ENCODE peak calls at places on chromosome 14, in five cellular contexts. E, Q, M, O and A are unnamed samples. For H3K36me3, the result is how much of the 10 kb centered on the place peaks cover.

GRCh38 chr14:64960762-64961276 is 11.3 kb downstream of the RAB15 start:
- DNase-seq in E (no peak), Q (no peak), M (no peak), O (no peak), A (no peak)

GRCh38 chr14:105694961-105695360 is 168.6 kb downstream of the TMEM121 start:
- DNase-seq in E (no peak), Q (no peak), M (no peak), O (no peak), A (no peak)

GRCh38 chr14:104972301-104973211 is 5.6 kb downstream of the AHNAK2 start:
- DNase-seq in E (peak), Q (peak), M (no peak), O (no peak), A (peak)

GRCh38 chr14:64692597-64693350 is 11.4 kb upstream of the PLEKHG3 start:
- DNase-seq in E (no peak), Q (no peak), M (no peak), O (no peak), A (peak)

GRCh38 chr14:98195256-98195655 is 1076.7 kb downstream of the BCL11B start:
- DNase-seq in E (no peak), Q (no peak), M (no peak), O (no peak), A (no peak)

GRCh38 chr14:90426031-90426540 is 29.3 kb downstream of the CALM1 start:
- DNase-seq in E (no peak), Q (no peak), M (no peak), O (no peak), A (no peak)

GRCh38 chr14:102835959-102836358 is 58.7 kb downstream of the TRAF3 start:
- DNase-seq in E (no peak), Q (no peak), M (no peak), O (no peak), A (no peak)

GRCh38 chr14:50577983-50578382 is 18.0 kb downstream of the ATL1 start:
- DNase-seq in E (no peak), Q (no peak), M (no peak), O (no peak), A (no peak)

GRCh38 chr14:99519931-99520421 is 38.8 kb downstream of the CCNK start:
- DNase-seq in E (no peak), Q (no peak), M (no peak), O (no peak), A (no peak)

GRCh38 chr14:36086629-36087380 is 89.7 kb downstream of the PTCSC3 start:
- DNase-seq in E (no peak), Q (no peak), M (no peak), O (no peak), A (peak)

GRCh38 chr14:105865904-105866840 is 339.8 kb downstream of the TMEM121 start:
- DNase-seq in E (no peak), Q (no peak), M (no peak), O (no peak), A (no peak)

GRCh38 chr14:105889666-105890473 is 363.5 kb downstream of the TMEM121 start:
- DNase-seq in E (no peak), Q (no peak), M (no peak), O (no peak), A (no peak)

GRCh38 chr14:29461131-29461530 is 466.5 kb downstream of the PRKD1 start:
- DNase-seq in E (no peak), Q (no peak), M (no peak), O (no peak), A (no peak)

GRCh38 chr14:79596531-79596930 is 614.8 kb downstream of the DIO2 start:
- DNase-seq in E (no peak), Q (no peak), M (no peak), O (no peak), A (peak)

DNA sequence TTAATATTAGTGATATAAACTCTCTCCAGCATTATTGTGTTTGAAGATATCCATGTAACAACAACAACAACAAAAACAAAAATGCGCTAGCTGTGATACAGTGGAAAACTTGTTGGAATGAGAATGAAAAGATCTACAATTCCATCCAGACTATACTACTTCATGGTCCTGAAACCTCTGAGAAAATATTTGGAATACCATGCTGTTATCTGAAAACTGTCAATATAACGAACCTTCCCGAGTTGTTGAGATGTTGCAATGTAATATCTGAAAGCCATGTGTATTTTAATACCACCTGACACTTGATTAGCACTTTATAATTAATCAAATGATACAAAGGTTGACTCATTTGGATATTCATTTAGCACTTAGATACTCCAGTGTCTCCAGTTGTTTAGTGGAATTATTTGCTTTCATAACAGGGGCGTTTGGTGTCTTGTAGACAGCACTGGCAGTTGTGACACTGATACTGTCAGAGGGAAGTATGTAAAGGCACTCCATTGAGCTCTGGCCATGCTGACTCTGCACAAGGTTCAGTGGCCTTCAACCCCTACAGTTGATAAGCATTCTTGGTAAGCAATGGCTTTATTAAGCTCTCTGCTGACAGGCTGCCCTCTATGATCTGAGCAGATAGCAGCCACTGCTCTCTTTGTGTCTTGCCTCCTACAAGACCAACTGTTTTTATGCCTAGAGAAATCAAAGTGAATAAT is 447.1 kb upstream of the SEL1L start:
- DNase-seq in E (no peak), Q (no peak), M (no peak), O (no peak), A (no peak)
- TF ChIP-seq EZH2 in E (no peak), Q (no peak), M (no peak), O (no peak), A (no peak)

GRCh38 chr14:54786816-54787215 is 115.8 kb downstream of the GCH1 start:
- DNase-seq in E (no peak), Q (no peak), M (no peak), O (peak), A (no peak)
- H3K36me3 ChIP-seq in E (half or more), Q (under half), M (under half), O (under half), A (under half)

GRCh38 chr14:73426877-73427276 is 31.5 kb downstream of the NUMB start:
- DNase-seq in E (peak), Q (no peak), M (no peak), O (no peak), A (peak)

GRCh38 chr14:73437206-73437605 is 21.1 kb downstream of the NUMB start:
- DNase-seq in E (no peak), Q (no peak), M (no peak), O (no peak), A (no peak)

GRCh38 chr14:73427516-73428264 is 30.7 kb downstream of the NUMB start:
- DNase-seq in E (peak), Q (no peak), M (no peak), O (no peak), A (no peak)

GRCh38 chr14:73428354-73428824 is 30.0 kb downstream of the NUMB start:
- DNase-seq in E (peak), Q (no peak), M (no peak), O (no peak), A (no peak)

GRCh38 chr14:73432124-73432523 is 26.2 kb downstream of the NUMB start:
- DNase-seq in E (no peak), Q (no peak), M (no peak), O (no peak), A (no peak)
- TF ChIP-seq EZH2 in E (no peak), Q (no peak), M (no peak), O (no peak), A (no peak)

GRCh38 chr14:24102357-24103048 is 8.4 kb downstream of the PCK2 start:
- DNase-seq in E (no peak), Q (no peak), M (no peak), O (no peak), A (no peak)
- H3K36me3 ChIP-seq in E (under half), Q (under half), M (under half), O (under half), A (half or more)

DNA sequence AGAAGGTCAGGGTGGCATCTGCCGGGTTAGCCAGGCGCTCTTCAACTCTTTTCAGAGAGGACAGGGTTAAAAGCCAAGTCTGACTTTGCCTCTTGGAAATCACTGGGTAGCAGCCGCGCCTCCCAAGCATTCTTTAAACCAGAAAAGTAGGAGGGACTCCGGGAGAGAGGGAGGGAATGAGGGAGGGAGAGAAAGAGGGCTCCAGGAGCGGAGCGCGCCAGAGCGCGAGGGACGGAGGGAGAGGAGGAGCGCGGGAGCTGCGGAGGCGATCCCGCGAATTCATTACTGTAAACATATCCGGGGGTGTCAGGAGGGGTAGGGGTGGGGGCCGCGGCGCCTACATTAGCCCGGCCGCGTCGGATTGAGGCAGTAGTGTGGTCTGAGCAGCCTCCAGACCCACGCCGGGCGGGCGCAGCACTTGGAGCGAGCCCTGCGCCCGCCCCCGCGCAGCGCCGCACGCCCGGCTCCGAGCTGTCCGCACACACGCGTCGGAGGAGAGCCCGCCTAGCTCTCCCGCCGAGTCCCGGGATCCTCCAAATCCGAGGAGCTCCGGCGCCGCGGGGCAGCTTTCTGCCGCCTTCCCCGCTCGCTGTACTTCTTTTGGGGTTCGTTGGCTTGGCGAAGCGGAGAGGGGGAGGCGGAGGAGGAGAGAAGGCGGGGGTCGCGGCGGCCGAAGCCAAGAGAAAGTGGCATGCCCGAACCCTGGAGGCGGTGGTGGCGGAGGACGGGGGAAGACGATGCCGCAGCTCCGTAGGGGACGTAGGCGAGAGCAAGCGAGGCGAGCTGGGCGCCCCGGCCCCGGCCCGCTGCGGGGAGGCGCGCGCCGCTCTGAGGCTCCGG is 3.3 kb downstream of the FLRT2 start:
- DNase-seq in E (peak), Q (peak), M (no peak), O (peak), A (peak)
- TF ChIP-seq EZH2 in E (no peak), Q (no peak), M (no peak), O (no peak), A (no peak)

GRCh38 chr14:21256539-21257394 is 12.5 kb downstream of the HNRNPC start:
- DNase-seq in E (no peak), Q (no peak), M (no peak), O (no peak), A (no peak)

GRCh38 chr14:21258194-21258888 is 10.9 kb downstream of the HNRNPC start:
- DNase-seq in E (no peak), Q (no peak), M (no peak), O (no peak), A (no peak)

GRCh38 chr14:21257395-21258193 is 11.6 kb downstream of the HNRNPC start:
- DNase-seq in E (no peak), Q (no peak), M (no peak), O (no peak), A (peak)

GRCh38 chr14:21261824-21262223 is 7.4 kb downstream of the HNRNPC start:
- DNase-seq in E (no peak), Q (no peak), M (no peak), O (no peak), A (no peak)

GRCh38 chr14:21258889-21259787 is 10.1 kb downstream of the HNRNPC start:
- DNase-seq in E (no peak), Q (no peak), M (no peak), O (no peak), A (no peak)
- H3K36me3 ChIP-seq in E (under half), Q (under half), M (under half), O (half or more), A (half or more)

DNA sequence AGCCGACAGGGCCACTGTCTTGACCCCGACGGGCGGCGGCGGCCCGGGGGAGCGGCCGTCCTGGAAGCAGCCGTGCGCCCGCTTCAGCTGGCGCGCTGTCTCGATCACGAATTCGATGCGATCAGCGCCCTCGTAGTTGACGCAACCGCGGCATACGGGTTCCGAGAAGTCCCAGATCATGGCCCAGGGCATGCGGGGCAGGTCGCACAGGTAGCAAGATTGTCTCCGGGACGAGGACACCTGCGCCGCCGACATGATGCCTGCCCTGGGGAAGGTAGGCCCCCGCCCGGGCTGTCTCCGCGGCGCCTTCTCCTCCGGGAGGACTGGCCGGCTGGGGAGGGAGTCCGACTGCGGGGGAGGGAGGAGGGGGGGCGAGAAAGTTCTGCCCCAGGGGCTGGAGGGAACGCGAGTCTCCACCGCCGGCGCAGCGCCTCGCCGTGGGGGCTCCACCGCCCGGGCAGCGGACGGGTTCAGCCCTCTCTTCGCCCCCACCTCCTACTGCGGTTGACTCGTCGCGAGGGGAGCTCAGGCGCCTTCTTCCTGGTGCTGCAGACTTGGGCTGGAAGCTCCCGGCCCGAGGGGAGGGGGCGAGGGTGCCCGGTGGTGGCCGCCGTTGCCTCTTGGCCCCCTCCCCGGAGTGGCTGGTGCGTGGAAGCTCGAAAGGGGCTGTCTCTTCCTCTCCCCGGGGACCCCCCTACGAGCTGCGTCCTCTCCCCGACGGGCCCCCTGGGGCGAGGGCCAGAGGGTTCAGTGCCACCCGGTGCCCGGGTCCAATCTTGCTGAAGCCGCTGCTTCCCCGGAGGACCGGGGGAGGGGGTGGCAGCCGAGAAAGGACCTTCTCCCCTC is 747 bp downstream of the IRF2BPL start:
- DNase-seq in E (peak), Q (peak), M (peak), O (peak), A (peak)
- TF ChIP-seq EZH2 in E (no peak), Q (no peak), M (no peak), O (no peak), A (no peak)

DNA sequence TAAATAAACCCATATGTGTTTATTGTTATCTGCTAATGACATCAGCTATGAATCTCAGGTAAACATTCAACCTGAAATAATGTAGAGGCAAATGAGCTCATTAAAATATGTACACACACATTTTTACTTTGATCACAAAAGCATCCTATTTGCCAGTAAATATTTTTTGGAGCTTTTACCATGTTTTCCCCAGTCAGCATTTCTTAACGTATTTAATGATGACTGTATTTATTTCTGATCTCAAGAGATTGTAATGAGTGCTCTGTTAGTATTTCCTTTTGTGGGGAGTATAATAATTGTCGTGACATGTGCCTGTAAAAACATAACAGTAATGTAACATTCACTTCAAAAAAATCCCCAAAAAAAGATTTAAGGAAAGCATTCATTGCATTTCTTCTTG is 52.1 kb downstream of the FRMD6 start:
- DNase-seq in E (no peak), Q (no peak), M (no peak), O (no peak), A (no peak)
- H3K36me3 ChIP-seq in E (under half), Q (half or more), M (under half), O (under half), A (half or more)

GRCh38 chr14:68825729-68826128 is 32.9 kb upstream of the ZFP36L1 start:
- DNase-seq in E (no peak), Q (no peak), M (no peak), O (no peak), A (no peak)

GRCh38 chr14:68822964-68823363 is 30.1 kb upstream of the ZFP36L1 start:
- DNase-seq in E (no peak), Q (no peak), M (no peak), O (no peak), A (no peak)

GRCh38 chr14:68823434-68824206 is 30.8 kb upstream of the ZFP36L1 start:
- DNase-seq in E (no peak), Q (no peak), M (no peak), O (no peak), A (no peak)

GRCh38 chr14:68824207-68824516 is 31.3 kb upstream of the ZFP36L1 start:
- DNase-seq in E (no peak), Q (no peak), M (no peak), O (no peak), A (no peak)

DNA sequence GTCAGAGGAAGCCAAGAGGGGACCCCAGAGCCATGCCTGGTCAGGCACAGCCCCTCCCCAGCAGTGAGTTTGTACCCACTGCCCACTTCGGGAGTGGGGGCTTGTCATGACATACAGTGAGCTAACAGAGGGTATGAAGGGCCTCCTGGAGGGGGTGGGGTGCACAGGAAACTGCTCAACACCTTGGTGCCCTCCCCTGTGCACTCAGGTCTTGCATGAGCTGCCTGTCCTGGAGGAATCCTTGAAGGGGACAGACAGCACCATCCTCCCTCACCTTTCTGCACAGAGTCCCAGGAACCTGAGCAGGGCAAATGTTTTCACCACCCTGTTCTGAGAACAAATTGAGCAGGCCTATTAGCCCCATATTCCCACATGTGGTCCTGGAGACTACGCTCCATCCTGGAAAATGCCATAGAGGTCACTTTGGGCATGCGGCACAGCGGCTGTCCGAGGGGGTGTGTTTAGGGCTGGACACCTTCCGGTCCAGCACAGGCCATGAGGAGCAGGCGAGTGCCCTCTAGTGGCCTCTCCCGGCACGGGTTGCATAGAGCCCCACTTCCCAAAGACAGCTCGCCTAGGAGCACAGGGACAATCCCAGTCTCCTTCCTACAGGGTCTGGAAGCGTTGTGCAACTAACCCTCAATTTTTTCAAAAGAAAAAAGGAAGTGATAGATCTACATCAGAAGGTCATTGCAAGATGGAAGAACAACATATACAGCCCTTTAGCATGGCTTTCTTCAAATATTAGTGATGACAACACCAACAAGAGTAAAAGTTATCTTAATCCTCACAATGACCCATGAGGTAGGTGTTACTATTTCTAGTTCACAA is 31.9 kb upstream of the ZFP36L1 start:
- DNase-seq in E (peak), Q (no peak), M (peak), O (peak), A (peak)
- TF ChIP-seq EZH2 in E (no peak), Q (no peak), M (no peak), O (no peak), A (no peak)

DNA sequence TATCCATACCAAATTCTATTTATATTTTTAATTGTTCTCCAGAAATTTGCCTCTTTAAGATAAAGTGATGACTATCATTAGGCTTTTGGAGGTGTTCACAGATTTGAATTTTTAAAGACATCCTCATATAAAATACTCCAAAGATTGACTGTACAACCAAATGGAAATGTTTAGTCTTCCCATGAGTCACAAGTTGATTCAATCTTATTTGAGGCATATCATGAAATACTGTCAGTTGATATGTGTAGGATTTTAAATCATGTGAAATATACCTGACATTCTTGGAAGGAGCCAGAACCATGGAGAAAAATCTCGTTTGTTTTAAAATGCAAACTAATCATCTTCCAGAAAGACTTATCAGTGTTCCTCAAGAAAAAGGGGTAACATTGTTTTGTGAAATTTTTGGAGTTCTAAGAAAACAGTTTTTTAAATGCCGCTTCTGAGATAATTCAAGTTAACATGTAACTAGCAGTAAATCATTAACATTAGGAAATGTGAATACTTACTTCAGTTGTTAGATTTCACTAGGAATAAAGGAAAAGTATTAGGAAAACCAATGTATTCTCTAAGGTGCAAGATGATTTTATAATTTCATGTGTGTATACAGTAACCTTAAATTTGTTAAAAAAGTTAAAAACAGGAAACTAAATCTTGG is 36.6 kb downstream of the PAPOLA start:
- DNase-seq in E (no peak), Q (no peak), M (no peak), O (no peak), A (peak)
- H3K36me3 ChIP-seq in E (under half), Q (under half), M (under half), O (under half), A (under half)